ENCODE peak calls at places on chromosomes 3 and 15, in seven cellular contexts. F, Y, Z, V, L, R and M are unnamed samples. For H3K4me1, the result is how much of the 10 kb centered on the place peaks cover.

GRCh38 chr3:113631143-113631542 is 65.3 kb downstream of the USF3 start:
- DNase-seq in F (no peak), Y (no peak), Z (no peak), V (no peak), L (no peak), R (no peak), M (no peak)

GRCh38 chr15:51861557-51862350 is 32.3 kb downstream of the TMOD3 start:
- DNase-seq in F (peak), Y (no peak), Z (no peak), V (no peak), L (no peak), R (peak), M (no peak)

GRCh38 chr3:4493931-4494806 is 1.0 kb downstream of the ITPR1 start:
- DNase-seq in F (peak), Y (peak), Z (peak), V (peak), L (peak), R (peak), M (peak)

GRCh38 chr3:134852893-134853351 is 57.9 kb downstream of the EPHB1 start:
- DNase-seq in F (no peak), Y (no peak), Z (no peak), V (no peak), L (no peak), R (no peak), M (no peak)

GRCh38 chr3:4633078-4634004 is 140.2 kb downstream of the ITPR1 start:
- DNase-seq in F (no peak), Y (peak), Z (no peak), V (no peak), L (peak), R (peak), M (no peak)

GRCh38 chr3:14143826-14144225 is 19.0 kb downstream of the TMEM43 start:
- DNase-seq in F (no peak), Y (peak), Z (no peak), V (peak), L (peak), R (peak), M (peak)

GRCh38 chr3:133440652-133441051 is 40.8 kb downstream of the BFSP2 start:
- DNase-seq in F (no peak), Y (no peak), Z (no peak), V (no peak), L (no peak), R (no peak), M (no peak)

GRCh38 chr3:8663177-8664061 is 18.8 kb upstream of the SSUH2 start:
- DNase-seq in F (no peak), Y (peak), Z (peak), V (no peak), L (peak), R (peak), M (peak)

GRCh38 chr3:158950131-158950901 is 148.5 kb downstream of the MFSD1 start:
- DNase-seq in F (no peak), Y (no peak), Z (no peak), V (no peak), L (no peak), R (no peak), M (no peak)

GRCh38 chr3:4355401-4356224 is 52.4 kb downstream of the SETMAR start:
- DNase-seq in F (no peak), Y (no peak), Z (peak), V (no peak), L (peak), R (peak), M (peak)

GRCh38 chr3:9747267-9747666 is 2.5 kb upstream of the OGG1 start:
- DNase-seq in F (no peak), Y (peak), Z (no peak), V (no peak), L (peak), R (peak), M (no peak)

GRCh38 chr15:31344824-31345605 is 18.4 kb downstream of the KLF13 start:
- DNase-seq in F (no peak), Y (no peak), Z (peak), V (no peak), L (no peak), R (no peak), M (peak)

GRCh38 chr3:183369626-183370025 is 58.8 kb downstream of the MCF2L2 start:
- DNase-seq in F (no peak), Y (no peak), Z (no peak), V (no peak), L (peak), R (no peak), M (no peak)

GRCh38 chr3:147963711-147964110 is 554.5 kb downstream of the ZIC1 start:
- DNase-seq in F (no peak), Y (no peak), Z (no peak), V (no peak), L (peak), R (no peak), M (no peak)

GRCh38 chr3:169710619-169711018 is 47.1 kb upstream of the MECOM start:
- DNase-seq in F (no peak), Y (no peak), Z (no peak), V (no peak), L (peak), R (no peak), M (no peak)

GRCh38 chr3:14564741-14565140 is 24.6 kb upstream of the GRIP2 start:
- DNase-seq in F (no peak), Y (no peak), Z (no peak), V (no peak), L (no peak), R (no peak), M (no peak)

GRCh38 chr3:190385835-190386688 is 1.9 kb upstream of the CLDN16 start:
- DNase-seq in F (no peak), Y (peak), Z (no peak), V (no peak), L (peak), R (peak), M (no peak)

GRCh38 chr15:76335129-76335850 is 1.3 kb upstream of the ISL2 start:
- DNase-seq in F (no peak), Y (no peak), Z (no peak), V (peak), L (peak), R (no peak), M (no peak)

GRCh38 chr3:44571024-44571423 is 13.7 kb upstream of the ZNF660 start:
- DNase-seq in F (no peak), Y (no peak), Z (no peak), V (no peak), L (no peak), R (no peak), M (no peak)

GRCh38 chr3:113461488-113461887 is 20.2 kb upstream of the CFAP44 start:
- DNase-seq in F (no peak), Y (no peak), Z (no peak), V (no peak), L (no peak), R (no peak), M (no peak)

GRCh38 chr3:172132721-172133311 is 93.4 kb downstream of the FNDC3B start:
- DNase-seq in F (no peak), Y (no peak), Z (no peak), V (no peak), L (no peak), R (no peak), M (no peak)

GRCh38 chr3:61559108-61559731 is 2.2 kb upstream of the PTPRG start:
- DNase-seq in F (no peak), Y (peak), Z (no peak), V (no peak), L (no peak), R (no peak), M (no peak)

GRCh38 chr15:41554915-41555314 is 4.1 kb upstream of the TYRO3 start:
- DNase-seq in F (no peak), Y (no peak), Z (no peak), V (no peak), L (no peak), R (peak), M (no peak)

GRCh38 chr3:75305901-75306300 is 358.2 kb upstream of the FRG2C start:
- DNase-seq in F (no peak), Y (no peak), Z (no peak), V (no peak), L (no peak), R (no peak), M (no peak)

GRCh38 chr15:43518073-43518761 is 809 bp downstream of the MAP1A start:
- DNase-seq in F (no peak), Y (peak), Z (no peak), V (no peak), L (peak), R (peak), M (no peak)

GRCh38 chr3:33758278-33758677 is 40.2 kb upstream of the PDCD6IP start:
- DNase-seq in F (no peak), Y (no peak), Z (no peak), V (no peak), L (no peak), R (no peak), M (no peak)

GRCh38 chr15:71806452-71806931 is 3.9 kb upstream of the NR2E3 start:
- DNase-seq in F (no peak), Y (peak), Z (no peak), V (no peak), L (peak), R (peak), M (no peak)

GRCh38 chr15:71801935-71802655 is 8.3 kb upstream of the NR2E3 start:
- DNase-seq in F (no peak), Y (no peak), Z (no peak), V (no peak), L (no peak), R (no peak), M (no peak)

GRCh38 chr15:71804695-71805470 is 5.5 kb upstream of the NR2E3 start:
- DNase-seq in F (no peak), Y (no peak), Z (no peak), V (no peak), L (no peak), R (no peak), M (no peak)

GRCh38 chr15:71802770-71803169 is 7.6 kb upstream of the NR2E3 start:
- DNase-seq in F (no peak), Y (no peak), Z (no peak), V (no peak), L (no peak), R (no peak), M (no peak)

GRCh38 chr15:71804226-71804625 is 6.1 kb upstream of the NR2E3 start:
- DNase-seq in F (no peak), Y (no peak), Z (no peak), V (no peak), L (no peak), R (no peak), M (no peak)
- H3K27ac ChIP-seq in F (no peak), Y (no peak), Z (no peak), V (no peak), L (no peak), R (no peak), M (no peak)

DNA sequence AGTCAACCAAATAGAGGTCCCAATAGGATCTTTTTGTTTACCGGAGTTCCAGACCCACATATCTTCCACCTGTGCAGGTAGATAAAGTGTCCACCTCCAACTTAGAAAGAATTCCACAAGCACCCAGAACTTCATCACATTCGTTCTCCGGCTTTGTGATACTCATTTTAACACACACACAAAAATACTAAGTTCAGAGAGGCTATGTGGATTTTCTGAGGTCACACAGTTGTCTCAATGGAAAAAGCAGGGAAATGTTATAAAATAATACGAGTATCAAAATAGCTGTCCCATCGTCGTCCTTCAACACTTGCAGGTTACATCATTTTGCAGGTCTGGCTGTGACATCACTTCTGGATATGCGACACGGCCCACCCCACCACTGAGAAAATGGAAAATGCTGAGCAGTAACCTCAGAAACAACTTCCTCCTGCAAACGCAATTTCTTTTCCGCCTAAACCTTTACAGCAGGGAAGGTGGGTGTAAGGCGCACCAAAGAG is 137.6 kb downstream of the TMCO5A start:
- DNase-seq in F (no peak), Y (no peak), Z (no peak), V (peak), L (no peak), R (no peak), M (peak)
- H3K4me3 ChIP-seq in F (no peak), Y (peak), Z (peak), V (peak), L (no peak), R (peak), M (peak)

DNA sequence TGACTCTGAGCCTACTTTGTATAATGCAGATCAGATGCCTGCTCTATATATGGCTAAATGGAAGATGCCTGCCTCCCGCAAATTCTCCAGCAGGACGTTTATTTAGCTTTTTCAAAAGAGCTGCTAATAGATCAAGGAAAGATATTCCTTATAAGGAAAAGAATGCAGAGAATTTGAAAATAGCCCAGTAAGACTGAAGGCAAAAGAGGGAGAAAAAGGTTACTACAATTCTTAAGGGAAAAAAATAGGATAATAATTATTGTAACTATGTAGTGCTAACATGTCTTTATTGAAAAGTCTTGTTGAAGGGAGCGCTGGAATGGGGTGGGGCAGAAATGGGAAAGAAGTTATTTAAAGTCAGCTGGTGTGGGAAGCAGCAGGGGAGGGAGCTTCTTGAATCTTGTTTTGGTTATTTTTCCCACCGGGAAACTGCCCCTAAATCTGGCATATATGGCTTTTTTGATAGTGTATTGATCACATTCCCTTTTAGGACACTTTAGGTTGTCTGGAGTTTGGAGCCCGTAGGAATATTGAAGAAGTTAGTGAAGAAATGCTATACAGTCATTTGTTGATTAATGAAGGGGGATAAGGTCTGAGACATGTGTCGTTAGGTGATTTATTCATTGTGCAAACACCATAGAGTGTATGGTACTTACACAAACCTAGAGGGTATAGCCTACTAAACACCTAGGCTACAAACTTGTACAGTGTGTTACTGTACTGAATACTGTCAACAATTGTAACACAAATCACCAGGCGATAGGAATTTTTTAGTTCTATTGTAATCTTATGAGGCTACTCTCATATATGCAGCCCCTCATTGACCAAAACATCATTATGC is 3.1 kb downstream of the TPM1 start:
- DNase-seq in F (no peak), Y (peak), Z (no peak), V (no peak), L (peak), R (peak), M (no peak)
- H3K4me1 ChIP-seq in F (under half), Y (under half), Z (under half), V (under half), L (under half), R (half or more), M (under half)

GRCh38 chr15:94857466-94857865 is 626.1 kb downstream of the MCTP2 start:
- DNase-seq in F (no peak), Y (no peak), Z (no peak), V (no peak), L (no peak), R (no peak), M (no peak)
- H3K27ac ChIP-seq in F (peak), Y (no peak), Z (no peak), V (no peak), L (no peak), R (no peak), M (no peak)

GRCh38 chr3:49673715-49674490 is at the start of gene APEH:
- DNase-seq in F (peak), Y (peak), Z (peak), V (peak), L (peak), R (peak), M (peak)
- H3K4me3 ChIP-seq in F (peak), Y (peak), Z (peak), V (peak), L (peak), R (peak), M (peak)

GRCh38 chr3:46864051-46864881 is 1.0 kb upstream of the MYL3 start:
- DNase-seq in F (no peak), Y (no peak), Z (peak), V (peak), L (peak), R (no peak), M (peak)
- H3K4me1 ChIP-seq in F (under half), Y (half or more), Z (under half), V (under half), L (under half), R (under half), M (under half)